ENCODE peak calls at places on chromosomes 16 and 17, in eight cellular contexts. I is AG04449, E is fibroblast of lung, W is cardiac muscle cell, X is GM23338, B is stomach, S is thoracic aorta, O is cardiac fibroblast. L is an unnamed sample.

GRCh38 chr17:50280068-50280467 is 5.8 kb downstream of the TMEM92 start:
- DNase-seq in I (no peak), E (no peak), W (no peak), X (peak; percentile 53), B (no peak), S (no peak), O (no peak), L (no peak)

GRCh38 chr17:57601328-57601727 is 143.8 kb downstream of the CCDC182 start:
- DNase-seq in I (no peak), E (peak; percentile 28), W (no peak), X (no peak), B (no peak), S (no peak), O (no peak), L (no peak)

GRCh38 chr16:9235837-9236236 is 144.4 kb downstream of the HAPSTR1 start:
- DNase-seq in I (no peak), E (no peak), W (no peak), X (no peak), B (no peak), S (no peak), O (no peak), L (no peak)

GRCh38 chr17:64077409-64077808 is 52.5 kb downstream of the ERN1 start:
- DNase-seq in I (no peak), E (no peak), W (no peak), X (no peak), B (peak; percentile 60), S (no peak), O (no peak), L (no peak)

GRCh38 chr16:2156025-2156848 is 655 bp downstream of the TRAF7 start:
- DNase-seq in I (no peak), E (peak; percentile 80), W (peak; percentile 59), X (peak; percentile 56), B (no peak), S (no peak), O (peak; percentile 63), L (no peak)

GRCh38 chr16:56932588-56933265 is 785 bp downstream of the HERPUD1 start:
- DNase-seq in I (no peak), E (peak; percentile 70), W (peak; percentile 70), X (peak; percentile 37), B (peak; percentile 80), S (peak; percentile 54), O (peak; percentile 84), L (peak; percentile 41)

GRCh38 chr16:67198238-67198734 is 645 bp upstream of the ELMO3 start:
- DNase-seq in I (no peak), E (peak; percentile 24), W (peak; percentile 15), X (peak; percentile 68), B (peak; percentile 68), S (no peak), O (peak; percentile 35), L (no peak)

GRCh38 chr17:73168667-73169066 is 3.9 kb downstream of the SSTR2 start:
- DNase-seq in I (no peak), E (no peak), W (no peak), X (no peak), B (no peak), S (no peak), O (no peak), L (no peak)

DNA sequence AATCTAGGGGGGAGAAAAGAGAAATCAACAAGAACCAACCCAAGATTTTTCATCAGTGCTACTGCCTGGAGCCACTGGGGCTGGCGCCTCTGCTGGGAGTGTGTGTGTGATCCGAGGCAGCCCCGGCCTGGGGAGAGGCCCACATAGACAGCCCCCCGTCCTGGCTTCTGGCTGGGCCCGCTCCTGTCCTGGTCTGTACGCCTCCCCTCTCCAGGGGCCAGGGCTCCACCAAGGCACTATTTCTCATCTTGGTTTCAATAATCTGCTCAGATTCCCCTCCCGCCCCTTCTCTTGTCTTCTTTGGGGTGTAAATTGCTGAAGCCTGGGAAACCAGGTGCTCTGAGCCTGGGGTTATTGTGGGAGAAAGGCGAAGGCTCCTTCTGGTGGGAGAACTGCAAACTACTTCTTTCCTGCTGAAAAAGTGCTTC is 7.8 kb downstream of the BAHCC1 start:
- DNase-seq in I (no peak), E (no peak), W (peak; percentile 59), X (peak; percentile 60), B (no peak), S (no peak), O (peak; percentile 54), L (no peak)
- H3K4me3 ChIP-seq in I (peak overlapping the region; percentile 36), E (peak overlapping the region; percentile 49), W (no peak overlapping the region), X (no peak overlapping the region), B (no peak overlapping the region), S (peak overlapping the region; percentile 58), O (no peak overlapping the region), L (no peak overlapping the region)

DNA sequence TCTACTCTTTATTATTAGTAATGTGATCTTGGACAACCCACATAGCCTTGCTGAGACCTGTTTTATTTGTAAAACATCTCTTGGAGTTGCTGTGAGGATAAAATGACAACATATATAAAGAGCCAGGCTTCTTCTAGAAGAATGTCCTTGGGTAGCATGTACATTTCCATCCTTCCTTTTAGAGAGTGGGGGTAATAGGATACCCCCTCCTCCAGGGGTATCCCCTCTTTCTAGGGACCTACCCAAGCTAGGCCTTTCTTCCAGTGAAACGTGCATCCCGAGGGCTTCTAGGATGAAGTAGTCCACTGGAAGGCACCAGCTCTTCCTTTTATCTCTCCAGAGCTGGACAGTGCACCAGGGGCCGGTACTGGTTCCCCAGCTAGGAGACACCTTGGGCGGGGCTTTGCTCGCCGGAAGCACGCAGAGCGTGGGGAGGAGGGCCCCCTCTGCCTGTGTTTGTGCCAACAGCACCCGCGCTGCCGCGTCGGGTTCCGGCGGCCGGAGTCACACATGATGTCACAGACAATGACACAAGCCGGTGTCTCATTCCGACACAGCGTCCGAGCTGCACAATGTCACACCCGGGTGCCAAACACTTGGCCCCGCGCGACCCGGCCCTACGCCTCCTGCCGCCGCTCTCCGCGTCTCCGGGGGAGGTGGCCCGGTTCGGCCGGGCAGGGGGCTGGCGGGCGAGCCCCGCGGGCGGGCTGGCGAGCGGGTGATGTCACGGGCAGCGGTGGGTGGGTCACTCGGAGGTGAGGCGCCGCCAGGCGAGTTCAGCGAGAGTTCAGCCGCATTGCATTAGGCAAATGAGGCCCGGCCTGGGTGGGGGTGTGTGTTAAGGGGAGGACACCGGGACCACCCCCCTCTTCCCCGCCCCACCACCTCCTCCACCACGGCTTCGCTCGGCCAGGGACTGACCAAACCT is 23.4 kb downstream of the GJD3 start:
- DNase-seq in I (no peak), E (peak; percentile 81), W (peak; percentile 79), X (peak; percentile 91), B (peak; percentile 90), S (peak; percentile 79), O (peak; percentile 74), L (peak; percentile 96)
- TF ChIP-seq CTCF in I (no peak), E (no peak), W (no peak), X (no peak), B (peak; percentile 17), S (no peak), O (peak; percentile 5), L (peak; percentile 46)

DNA sequence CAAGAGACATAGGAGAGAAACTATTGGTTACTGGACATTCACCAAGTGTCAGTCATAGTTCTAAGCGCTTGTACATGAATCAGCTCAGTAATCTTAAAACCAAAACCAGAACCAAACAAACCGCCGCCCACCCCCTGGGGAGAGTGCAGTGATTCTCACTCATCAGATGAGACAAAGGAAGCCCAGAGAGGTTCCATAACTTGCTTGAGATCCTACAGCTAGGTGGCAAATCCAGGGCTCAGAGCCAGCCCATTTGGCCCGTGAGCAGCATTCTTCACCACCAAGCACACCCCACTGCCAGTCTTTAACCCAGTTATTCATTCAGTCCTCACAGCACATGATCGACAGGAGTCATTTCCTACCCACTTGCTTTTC is 37.2 kb upstream of the RGS9 start:
- DNase-seq in I (no peak), E (peak; percentile 86), W (no peak), X (peak; percentile 21), B (peak; percentile 45), S (peak; percentile 27), O (peak; percentile 92), L (no peak)
- H3K4me3 ChIP-seq in I (peak overlapping the region; percentile 54), E (peak overlapping the region; percentile 61), W (no peak overlapping the region), X (peak overlapping the region; percentile 65), B (peak overlapping the region; percentile 47), S (peak overlapping the region; percentile 80), O (peak overlapping the region; percentile 53), L (no peak overlapping the region)

GRCh38 chr16:22195695-22196558 is 10.2 kb upstream of the EEF2K start:
- DNase-seq in I (peak; percentile 44), E (peak; percentile 75), W (peak; percentile 87), X (peak; percentile 88), B (peak; percentile 94), S (peak; percentile 33), O (peak; percentile 93), L (peak; percentile 84)

GRCh38 chr16:22194707-22195444 is 11.2 kb upstream of the EEF2K start:
- DNase-seq in I (no peak), E (no peak), W (no peak), X (no peak), B (no peak), S (no peak), O (no peak), L (no peak)

GRCh38 chr16:22195445-22195694 is 10.7 kb upstream of the EEF2K start:
- DNase-seq in I (no peak), E (no peak), W (no peak), X (no peak), B (no peak), S (no peak), O (no peak), L (no peak)

GRCh38 chr16:22202261-22202637 is 3.8 kb upstream of the EEF2K start:
- DNase-seq in I (no peak), E (no peak), W (no peak), X (no peak), B (no peak), S (no peak), O (no peak), L (no peak)

GRCh38 chr16:22198547-22199293 is 7.4 kb upstream of the EEF2K start:
- DNase-seq in I (no peak), E (peak; percentile 27), W (no peak), X (no peak), B (no peak), S (no peak), O (peak; percentile 47), L (peak; percentile 28)
- TF ChIP-seq CTCF in I (no peak), E (no peak), W (no peak), X (no peak), B (no peak), S (no peak), O (no peak), L (peak; percentile 38)